ENCODE peak calls at places on chromosome 11, in four cellular contexts. D is upper lobe of right lung; S is SHP77; Z is stimulated activated CD8-positive, alpha-beta memory T cell treated with anti-CD3 and anti-CD28 coated beads, Interleukin-15, amount 100 ng/mL, for 24 hours. A is an unnamed sample.

GRCh38 chr11:111699579-111700156 is 66.5 kb downstream of the PPP2R1B start:
- DNase-seq in S (no peak), D (no peak), Z (no peak), A (no peak)

GRCh38 chr11:119907934-119908760 is 179.1 kb upstream of the NECTIN1 start:
- DNase-seq in S (no peak), D (no peak), Z (no peak), A (peak; percentile 42)

GRCh38 chr11:57379732-57380131 is 1.2 kb downstream of the PRG3 start:
- DNase-seq in S (no peak), Z (no peak), D (no peak), A (no peak)

GRCh38 chr11:124760806-124761205 is 1.3 kb downstream of the ESAM start:
- DNase-seq in Z (no peak), S (no peak), D (no peak), A (no peak)

GRCh38 chr11:101127348-101127698 is 2.3 kb downstream of the PGR start:
- DNase-seq in S (peak; percentile 41), D (peak; percentile 67), Z (no peak), A (no peak)

GRCh38 chr11:130524132-130524790 is 75.8 kb downstream of the ADAMTS15 start:
- DNase-seq in S (no peak), D (no peak), Z (no peak), A (no peak)

GRCh38 chr11:130849215-130849568 is 67.1 kb downstream of the SNX19 start:
- DNase-seq in D (no peak), Z (no peak), S (no peak), A (no peak)

GRCh38 chr11:45809456-45810395 is 4.8 kb downstream of the SLC35C1 start:
- DNase-seq in D (no peak), S (no peak), Z (no peak), A (no peak)

GRCh38 chr11:48063424-48063978 is 83.1 kb downstream of the PTPRJ start:
- DNase-seq in D (no peak), S (no peak), Z (no peak), A (no peak)

GRCh38 chr11:27296406-27296994 is 66.5 kb downstream of the CCDC34 start:
- DNase-seq in Z (no peak), D (no peak), S (peak; percentile 10), A (peak; percentile 45)

GRCh38 chr11:71452354-71453020 is 516 bp upstream of the NADSYN1 start:
- DNase-seq in D (no peak), S (peak; percentile 48), Z (no peak), A (peak; percentile 52)

GRCh38 chr11:118227865-118228785 is 3.3 kb upstream of the JAML start:
- DNase-seq in Z (no peak), D (no peak), S (no peak), A (no peak)

GRCh38 chr11:59918987-59919589 is 19.1 kb upstream of the OOSP1 start:
- DNase-seq in D (no peak), S (no peak), Z (no peak), A (no peak)

GRCh38 chr11:116418388-116419041 is 354.3 kb downstream of the BUD13 start:
- DNase-seq in D (no peak), Z (no peak), S (no peak), A (no peak)

GRCh38 chr11:45921561-45922424 is 663 bp upstream of the LARGE2 start:
- DNase-seq in S (peak; percentile 57), D (peak; percentile 91), Z (no peak), A (peak; percentile 77)

GRCh38 chr11:27153136-27153535 is 112.5 kb downstream of the BBOX1 start:
- DNase-seq in D (no peak), S (no peak), Z (no peak), A (no peak)